ENCODE peak calls at places on chromosomes 5 and 9, in seven cellular contexts. O is brain microvascular endothelial cell, A is OCI-LY7, J is fibroblast of pulmonary artery, B is IMR-90, Y is epithelial cell of esophagus, Q is heart right ventricle. R is an unnamed sample.
A peak's percentile ranks its signal among the peaks of the same experiment; 100 is the strongest.

GRCh38 chr5:103013933-103014552 is 105.9 kb downstream of the GIN1 start:
- DNase-seq in O (no peak), A (no peak), J (peak; percentile 16), B (peak; percentile 25), Y (peak; percentile 17), Q (no peak), R (no peak)

GRCh38 chr5:133865113-133865512 is 103.3 kb downstream of the C5orf15 start:
- DNase-seq in O (no peak), A (no peak), J (no peak), B (no peak), Y (no peak), Q (no peak), R (no peak)

GRCh38 chr5:24606974-24607373 is 37.8 kb downstream of the CDH10 start:
- DNase-seq in O (no peak), A (no peak), J (no peak), B (no peak), Y (no peak), Q (no peak), R (peak; percentile 42)

GRCh38 chr5:159182691-159183090 is 26.7 kb downstream of the RNF145 start:
- DNase-seq in O (no peak), A (no peak), J (peak; percentile 89), B (peak; percentile 83), Y (no peak), Q (no peak), R (no peak)

GRCh38 chr5:157324237-157324636 is 58.3 kb downstream of the CYFIP2 start:
- DNase-seq in O (no peak), A (no peak), J (no peak), B (no peak), Y (no peak), Q (no peak), R (no peak)

GRCh38 chr9:78806492-78807160 is 509.7 kb downstream of the PSAT1 start:
- DNase-seq in O (no peak), A (no peak), J (no peak), B (peak; percentile 17), Y (no peak), Q (no peak), R (no peak)

GRCh38 chr5:176744584-176744965 is 65.8 kb upstream of the UNC5A start:
- DNase-seq in O (no peak), A (no peak), J (peak; percentile 3), B (no peak), Y (no peak), Q (no peak), R (no peak)

GRCh38 chr5:64971538-64971937 is 202.8 kb downstream of the CWC27 start:
- DNase-seq in O (peak; percentile 40), A (peak; percentile 54), J (peak; percentile 47), B (peak; percentile 48), Y (no peak), Q (no peak), R (no peak)

GRCh38 chr5:421287-421880 is 21.6 kb upstream of the EXOC3 start:
- DNase-seq in O (no peak), A (no peak), J (no peak), B (no peak), Y (no peak), Q (no peak), R (no peak)

GRCh38 chr9:132443951-132444615 is 34.1 kb downstream of the CFAP77 start:
- DNase-seq in O (no peak), A (no peak), J (no peak), B (no peak), Y (no peak), Q (no peak), R (no peak)

GRCh38 chr9:129273136-129273895 is 95.3 kb upstream of the IER5L start:
- DNase-seq in O (no peak), A (no peak), J (no peak), B (no peak), Y (no peak), Q (no peak), R (no peak)

GRCh38 chr9:93677061-93677571 is 100.7 kb downstream of the PHF2 start:
- DNase-seq in O (no peak), A (no peak), J (no peak), B (no peak), Y (no peak), Q (no peak), R (peak; percentile 6)

GRCh38 chr9:3330792-3331420 is 194.9 kb downstream of the RFX3 start:
- DNase-seq in O (peak; percentile 7), A (no peak), J (peak; percentile 32), B (peak; percentile 82), Y (peak; percentile 83), Q (no peak), R (no peak)

GRCh38 chr9:3336951-3337350 is 188.8 kb downstream of the RFX3 start:
- DNase-seq in O (no peak), A (no peak), J (no peak), B (no peak), Y (no peak), Q (no peak), R (no peak)

GRCh38 chr9:3329361-3329760 is 196.4 kb downstream of the RFX3 start:
- DNase-seq in O (no peak), A (no peak), J (peak; percentile 41), B (peak; percentile 67), Y (peak; percentile 58), Q (no peak), R (no peak)

GRCh38 chr9:3332802-3333201 is 193.0 kb downstream of the RFX3 start:
- DNase-seq in O (no peak), A (no peak), J (peak; percentile 60), B (no peak), Y (no peak), Q (no peak), R (no peak)

DNA sequence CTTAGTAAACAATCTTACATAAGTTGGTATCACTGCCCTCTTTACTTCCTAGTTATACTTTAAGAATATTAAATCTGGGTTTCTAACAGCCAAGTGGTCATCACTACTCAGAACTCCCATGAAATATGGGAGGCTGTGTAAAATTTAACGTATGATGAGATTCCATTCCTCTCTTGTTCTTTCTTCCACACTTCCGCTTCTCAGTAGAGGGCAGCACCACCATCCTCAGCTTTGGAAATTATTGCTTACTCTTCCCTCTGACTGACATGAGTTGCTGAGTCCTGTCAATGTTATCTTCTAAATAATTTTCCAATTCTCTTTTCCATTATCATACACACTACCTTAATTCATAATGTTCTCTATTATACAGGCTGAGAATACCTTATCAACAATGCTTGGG is 194.0 kb downstream of the RFX3 start:
- DNase-seq in O (peak; percentile 3), A (peak; percentile 16), J (peak; percentile 16), B (no peak), Y (peak; percentile 18), Q (no peak), R (no peak)
- TF ChIP-seq CTCF in O (peak; percentile 58), A (peak; percentile 79), J (peak; percentile 32), B (no peak), Y (peak; percentile 51), Q (no peak), R (peak; percentile 46)

DNA sequence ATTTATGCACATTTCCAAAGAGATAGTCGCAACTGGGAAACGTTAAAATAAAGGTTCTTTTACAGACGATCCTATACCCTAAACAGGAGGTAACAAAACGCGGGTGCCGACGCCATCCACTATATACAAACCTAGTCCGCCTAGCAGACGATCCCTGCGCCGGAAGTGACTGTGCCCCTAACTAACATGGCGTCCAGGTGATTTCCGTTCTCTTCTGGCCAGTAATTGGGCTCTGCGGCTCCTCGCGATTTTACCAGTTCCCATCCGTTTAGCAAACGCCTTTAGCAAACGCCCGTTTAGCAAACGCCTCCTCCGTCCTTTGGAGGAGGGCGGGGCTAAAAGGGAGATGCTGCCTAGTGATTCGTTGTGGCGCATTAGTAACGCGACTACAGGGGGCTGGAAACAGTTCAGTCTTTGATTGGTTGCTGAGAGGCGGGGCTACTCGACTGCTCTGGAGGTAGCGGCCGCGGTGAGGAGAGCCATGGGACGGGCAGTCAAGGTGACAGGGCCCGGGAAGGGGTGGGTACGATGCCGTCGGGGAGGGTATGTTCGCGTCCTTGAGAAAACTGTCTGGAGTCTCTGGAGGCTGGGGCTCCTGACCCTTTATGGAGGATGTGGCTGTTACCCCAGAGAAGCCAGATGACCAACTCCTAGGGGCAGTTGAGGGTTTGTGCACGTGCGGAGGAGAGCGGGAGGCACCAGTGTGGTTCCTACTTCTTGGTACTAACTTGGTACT is at the start of gene LYRM7:
- DNase-seq in O (peak; percentile 99), A (peak; percentile 100), J (peak; percentile 99), B (peak; percentile 99), Y (peak; percentile 100), Q (peak; percentile 89), R (peak; percentile 98)
- TF ChIP-seq CTCF in O (peak; percentile 19), A (no peak), J (no peak), B (peak; percentile 2), Y (no peak), Q (no peak), R (no peak)

DNA sequence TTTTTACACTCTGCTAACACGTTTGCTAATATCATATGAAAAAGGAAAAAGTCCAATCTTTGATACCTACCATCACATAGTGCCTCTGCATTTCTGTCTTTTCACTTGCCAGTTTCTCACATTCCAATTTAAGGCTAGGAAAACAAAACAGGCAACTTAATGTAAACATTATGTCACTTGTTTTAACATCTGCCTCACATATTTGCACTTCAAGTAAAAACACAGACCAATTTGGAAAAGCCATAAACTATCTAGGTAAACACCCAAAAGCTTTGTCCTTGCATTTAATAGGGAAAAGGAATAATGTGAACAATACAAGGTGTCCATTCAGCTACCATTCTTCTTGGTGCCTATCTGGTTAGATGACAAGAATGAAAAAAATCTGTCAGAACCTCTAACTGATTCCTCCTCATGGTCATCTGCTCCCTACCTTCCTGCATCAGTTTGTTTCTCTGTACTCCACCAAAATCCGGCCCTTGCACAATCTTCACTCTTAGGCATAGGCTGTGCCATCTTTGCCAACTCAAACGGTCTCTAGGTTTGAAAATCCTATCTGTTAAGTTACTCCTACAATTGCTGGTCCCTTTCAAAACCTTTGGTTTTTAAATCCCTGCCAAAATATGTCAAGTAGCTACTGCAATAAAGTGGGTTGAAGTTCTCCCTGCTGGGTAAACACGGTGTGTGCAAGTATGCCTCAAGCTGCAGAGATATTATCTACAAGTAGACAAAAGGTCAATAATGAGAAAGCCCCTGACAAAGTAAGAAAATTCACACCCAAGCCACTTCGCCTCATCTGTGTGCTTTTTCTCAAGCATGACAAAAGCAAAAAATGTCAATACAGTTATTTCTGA is 3.4 kb downstream of the TLE1 start:
- DNase-seq in O (peak; percentile 27), A (no peak), J (peak; percentile 57), B (peak; percentile 55), Y (peak; percentile 14), Q (no peak), R (no peak)
- TF ChIP-seq CTCF in O (peak; percentile 57), A (no peak), J (peak; percentile 23), B (peak; percentile 37), Y (peak; percentile 22), Q (no peak), R (no peak)

DNA sequence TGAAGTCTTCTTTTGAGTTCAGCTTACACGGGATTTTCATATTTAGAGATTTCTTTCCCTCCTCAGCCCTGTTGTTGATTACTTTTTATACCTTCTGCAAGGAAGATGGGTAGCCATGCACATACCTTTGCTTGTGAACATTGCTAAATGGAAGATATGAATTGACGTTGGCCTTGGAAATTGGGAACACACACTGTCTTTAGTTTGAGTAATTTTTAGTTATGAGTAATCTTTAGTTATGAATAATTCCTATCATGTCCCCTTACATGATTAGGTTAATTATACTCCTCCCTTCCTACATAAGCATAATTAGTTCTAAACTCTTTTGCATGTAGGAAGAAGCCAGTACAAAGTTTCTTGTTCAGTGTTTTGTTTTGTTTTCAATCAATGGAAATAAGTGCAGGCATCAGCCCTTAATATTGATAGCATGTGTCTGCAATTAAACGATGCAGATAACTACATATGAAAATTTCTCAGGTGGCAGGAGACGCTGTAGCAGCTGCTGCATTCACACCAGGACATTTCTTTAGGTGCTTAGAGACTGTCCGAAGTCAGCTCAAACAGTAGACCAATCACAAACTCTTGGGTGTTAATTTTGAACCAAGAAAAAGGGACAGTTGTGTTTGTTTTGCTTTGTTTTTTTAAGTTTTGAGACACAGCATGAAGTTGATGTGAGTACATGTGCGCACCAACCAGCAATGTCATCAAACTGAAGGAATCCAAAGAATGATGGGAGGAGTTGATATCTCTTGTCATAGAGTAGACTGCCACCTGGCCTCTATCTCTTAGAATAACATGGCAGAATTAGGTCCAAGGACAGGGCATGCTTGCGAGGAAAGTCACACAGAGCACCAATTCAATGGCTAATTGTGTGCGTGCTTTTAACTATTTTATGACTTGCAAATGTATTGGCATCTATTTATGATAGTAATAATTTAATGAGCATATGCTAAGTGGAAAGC is 51.4 kb downstream of the SMARCA2 start:
- DNase-seq in O (peak; percentile 64), A (peak; percentile 6), J (peak; percentile 25), B (peak; percentile 26), Y (peak; percentile 52), Q (no peak), R (no peak)
- TF ChIP-seq CTCF in O (peak; percentile 23), A (peak; percentile 39), J (no peak), B (peak; percentile 11), Y (peak; percentile 25), Q (peak; percentile 15), R (no peak)

R was measured in WERI-Rb-1.